ENCODE peak calls at places on chromosomes 4 and X, in six cellular contexts. Z is HepG2, T is A549, S is K562, X is GM12878, U is endothelial cell of umbilical vein. D is an unnamed sample.

GRCh38 chr4:94519019-94519418 is 67.3 kb downstream of the PDLIM5 start:
- DNase-seq in Z (no peak), T (no peak), S (no peak), X (no peak), U (no peak), D (peak)

GRCh38 chrX:3712080-3712869 is 1.2 kb downstream of the PRKX start:
- DNase-seq in Z (no peak), T (no peak), S (peak), X (no peak), U (peak), D (peak)

GRCh38 chr4:17068885-17069284 is 170.4 kb upstream of the LDB2 start:
- DNase-seq in Z (no peak), T (no peak), S (no peak), X (no peak), U (no peak), D (no peak)

GRCh38 chrX:96685205-96686099 is 810 bp downstream of the DIAPH2 start:
- DNase-seq in Z (peak), T (no peak), S (no peak), X (no peak), U (peak), D (peak)

GRCh38 chrX:16745659-16746058 is 26.2 kb downstream of the SYAP1 start:
- DNase-seq in Z (peak), T (no peak), S (no peak), X (no peak), U (no peak), D (no peak)

GRCh38 chrX:16212436-16212835 is 45.2 kb downstream of the MAGEB17 start:
- DNase-seq in Z (peak), T (no peak), S (no peak), X (no peak), U (peak), D (peak)

GRCh38 chr4:11765849-11766453 is 337.3 kb upstream of the HS3ST1 start:
- DNase-seq in Z (peak), T (peak), S (peak), X (no peak), U (peak), D (peak)

GRCh38 chr4:165631912-165632311 is 241.1 kb upstream of the TLL1 start:
- DNase-seq in Z (no peak), T (no peak), S (no peak), X (no peak), U (no peak), D (no peak)

GRCh38 chrX:13955975-13956374 is 73.7 kb downstream of the GEMIN8 start:
- DNase-seq in Z (no peak), T (no peak), S (no peak), X (no peak), U (no peak), D (no peak)

GRCh38 chrX:134006484-134007161 is 21.2 kb upstream of the GPC3 start:
- DNase-seq in Z (peak), T (no peak), S (no peak), X (no peak), U (no peak), D (no peak)

GRCh38 chr4:164301430-164301829 is 452.5 kb upstream of the SMIM31 start:
- DNase-seq in Z (no peak), T (no peak), S (no peak), X (no peak), U (no peak), D (no peak)

GRCh38 chrX:2829066-2829430 is 318 bp downstream of the GYG2 start:
- DNase-seq in Z (no peak), T (no peak), S (peak), X (no peak), U (no peak), D (no peak)

GRCh38 chrX:38636949-38637819 is 75.8 kb downstream of the TSPAN7 start:
- DNase-seq in Z (peak), T (no peak), S (no peak), X (no peak), U (peak), D (no peak)

GRCh38 chr4:177728361-177729152 is 286.3 kb upstream of the AGA start:
- DNase-seq in Z (peak), T (no peak), S (no peak), X (no peak), U (no peak), D (peak)

GRCh38 chrX:2811271-2811670 is 17.5 kb upstream of the GYG2 start:
- DNase-seq in Z (no peak), T (no peak), S (no peak), X (no peak), U (no peak), D (no peak)

GRCh38 chrX:49039598-49040375 is 3.4 kb downstream of the TFE3 start:
- DNase-seq in Z (peak), T (peak), S (peak), X (no peak), U (peak), D (peak)

GRCh38 chr4:73869130-73870055 is at the start of gene CXCL1:
- DNase-seq in Z (no peak), T (peak), S (peak), X (no peak), U (peak), D (peak)

GRCh38 chr4:8403981-8404380 is 36.5 kb downstream of the ACOX3 start:
- DNase-seq in Z (no peak), T (no peak), S (no peak), X (no peak), U (no peak), D (no peak)

GRCh38 chr4:78292336-78292735 is 235.2 kb downstream of the FRAS1 start:
- DNase-seq in Z (no peak), T (no peak), S (no peak), X (no peak), U (no peak), D (no peak)

GRCh38 chr4:78291277-78291676 is 234.2 kb downstream of the FRAS1 start:
- DNase-seq in Z (no peak), T (no peak), S (no peak), X (no peak), U (no peak), D (no peak)

GRCh38 chr4:78286281-78286680 is 229.2 kb downstream of the FRAS1 start:
- DNase-seq in Z (no peak), T (no peak), S (no peak), X (no peak), U (no peak), D (no peak)

GRCh38 chr4:78293348-78293747 is 236.2 kb downstream of the FRAS1 start:
- DNase-seq in Z (no peak), T (no peak), S (no peak), X (no peak), U (no peak), D (no peak)

GRCh38 chr4:78288327-78288726 is 231.2 kb downstream of the FRAS1 start:
- DNase-seq in Z (no peak), T (no peak), S (no peak), X (no peak), U (no peak), D (no peak)
- TF ChIP-seq MYC in Z (no peak), T (no peak), S (no peak), X (no peak), U (no peak), D (no peak)

GRCh38 chr4:141761926-141762325 is 125.5 kb downstream of the IL15 start:
- DNase-seq in Z (no peak), T (no peak), S (no peak), X (no peak), U (no peak), D (no peak)

GRCh38 chr4:141763373-141763772 is 127.0 kb downstream of the IL15 start:
- DNase-seq in Z (no peak), T (no peak), S (no peak), X (no peak), U (peak), D (no peak)

GRCh38 chr4:141759796-141760425 is 123.5 kb downstream of the IL15 start:
- DNase-seq in Z (no peak), T (no peak), S (no peak), X (no peak), U (peak), D (no peak)
- TF ChIP-seq MYC in Z (no peak), T (no peak), S (no peak), X (no peak), U (no peak), D (no peak)

DNA sequence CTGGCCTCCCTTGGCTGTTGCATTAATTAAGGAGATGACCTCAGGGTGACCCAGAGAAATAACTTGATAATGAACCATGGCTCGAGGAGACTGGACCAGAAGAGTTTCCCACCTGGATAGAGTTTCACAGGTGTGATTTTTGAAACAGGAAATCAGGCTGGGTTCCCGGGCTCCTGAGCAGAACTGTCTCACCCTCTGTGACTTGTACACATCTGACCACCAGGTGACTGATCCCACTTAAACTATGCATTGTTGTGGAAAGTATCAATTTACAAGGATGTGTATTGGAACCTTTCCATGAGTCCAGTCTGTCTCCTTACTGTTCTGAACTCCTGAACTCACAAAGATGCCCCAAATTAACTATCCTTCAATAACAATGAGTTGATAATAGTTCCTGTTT is 220.3 kb downstream of the PTTG2 start:
- DNase-seq in Z (no peak), T (no peak), S (no peak), X (no peak), U (peak), D (no peak)
- TF ChIP-seq MYC in Z (no peak), T (no peak), S (no peak), X (no peak), U (no peak), D (no peak)

GRCh38 chr4:109211671-109212070 is 90.8 kb downstream of the COL25A1 start:
- DNase-seq in Z (no peak), T (no peak), S (no peak), X (no peak), U (peak), D (no peak)

GRCh38 chr4:109205186-109205585 is 97.3 kb downstream of the COL25A1 start:
- DNase-seq in Z (no peak), T (no peak), S (no peak), X (no peak), U (no peak), D (no peak)

GRCh38 chr4:109207060-109207459 is 95.4 kb downstream of the COL25A1 start:
- DNase-seq in Z (no peak), T (no peak), S (no peak), X (no peak), U (peak), D (no peak)

GRCh38 chr4:109209647-109210046 is 92.8 kb downstream of the COL25A1 start:
- DNase-seq in Z (no peak), T (no peak), S (no peak), X (no peak), U (no peak), D (no peak)

GRCh38 chr4:109206610-109207009 is 95.8 kb downstream of the COL25A1 start:
- DNase-seq in Z (no peak), T (no peak), S (no peak), X (no peak), U (no peak), D (no peak)
- TF ChIP-seq MYC in Z (no peak), T (no peak), S (no peak), X (no peak), U (no peak), D (no peak)

DNA sequence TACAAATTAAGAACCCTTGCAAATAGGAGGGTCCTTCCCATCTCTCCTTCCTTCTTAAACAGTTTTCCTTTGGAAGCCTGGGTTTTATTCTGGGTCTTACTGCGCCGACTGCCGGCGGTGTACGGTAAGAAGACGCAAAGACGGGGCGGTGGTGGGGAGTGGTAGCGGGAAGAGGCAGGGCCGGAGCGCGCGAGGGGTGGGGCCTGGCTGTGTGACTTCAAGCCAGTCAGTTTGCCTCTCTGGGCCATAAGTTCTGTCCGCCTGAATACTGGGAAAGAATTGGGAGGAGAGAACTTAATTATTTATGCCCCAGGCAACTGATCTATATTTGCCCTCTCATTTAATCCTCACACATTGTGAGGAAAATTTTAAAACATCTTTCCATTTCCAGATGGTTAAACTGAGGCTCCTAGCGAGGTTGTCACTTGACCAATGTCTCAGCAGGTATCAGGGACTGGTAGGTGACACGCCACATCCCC is 726 bp upstream of the KANTR start:
- DNase-seq in Z (peak), T (peak), S (peak), X (no peak), U (peak), D (peak)
- TF ChIP-seq MYC in Z (no peak), T (no peak), S (no peak), X (no peak), U (no peak), D (no peak)

DNA sequence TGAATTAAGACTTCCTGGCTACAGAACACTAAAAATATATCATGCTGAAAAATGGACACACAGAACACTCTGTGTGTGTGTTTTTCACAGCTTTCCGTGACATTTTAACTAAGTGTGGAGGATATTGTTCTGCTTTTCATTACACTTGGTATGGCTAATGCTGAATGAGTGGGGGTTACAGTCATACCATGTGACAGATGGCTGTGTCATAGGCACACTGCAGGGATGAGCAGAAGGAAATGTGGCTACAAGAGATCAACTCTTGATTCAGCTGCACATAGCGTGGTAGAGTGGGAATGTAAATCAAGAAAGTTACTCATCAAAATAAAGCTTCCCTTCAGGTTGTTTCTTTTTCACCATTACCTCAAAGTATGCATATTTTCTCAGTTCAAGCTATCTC is 669.8 kb downstream of the IQCM start:
- DNase-seq in Z (no peak), T (no peak), S (no peak), X (no peak), U (no peak), D (no peak)
- TF ChIP-seq MYC in Z (no peak), T (no peak), S (no peak), X (no peak), U (no peak), D (no peak)

GRCh38 chr4:169341490-169341889 is 70.7 kb upstream of the SH3RF1 start:
- DNase-seq in Z (no peak), T (no peak), S (no peak), X (peak), U (no peak), D (no peak)

GRCh38 chr4:169338246-169338645 is 67.5 kb upstream of the SH3RF1 start:
- DNase-seq in Z (no peak), T (no peak), S (no peak), X (no peak), U (no peak), D (no peak)

GRCh38 chr4:169342159-169342865 is 71.6 kb upstream of the SH3RF1 start:
- DNase-seq in Z (no peak), T (no peak), S (no peak), X (no peak), U (no peak), D (no peak)

GRCh38 chr4:169342906-169343560 is 72.3 kb upstream of the SH3RF1 start:
- DNase-seq in Z (no peak), T (no peak), S (no peak), X (no peak), U (no peak), D (no peak)

DNA sequence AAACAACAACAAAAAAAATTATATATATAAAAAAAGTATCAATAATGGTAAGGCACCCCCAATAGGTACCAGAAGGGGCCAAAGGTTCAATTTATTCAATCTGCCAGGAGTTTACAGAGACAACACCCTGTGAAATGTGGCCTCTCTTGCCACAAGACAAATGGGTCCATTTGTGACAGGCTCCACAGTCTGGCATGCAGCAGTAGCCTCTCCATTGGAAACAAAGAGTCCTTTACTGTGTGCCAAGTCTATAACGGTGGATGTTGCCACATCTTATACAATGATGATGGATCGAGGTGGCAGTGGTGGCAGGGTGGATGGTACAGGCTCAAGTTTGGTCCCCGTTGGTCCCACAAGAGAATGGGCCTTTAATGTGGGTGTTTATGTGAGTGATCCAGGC is 70.1 kb upstream of the SH3RF1 start:
- DNase-seq in Z (no peak), T (no peak), S (no peak), X (no peak), U (no peak), D (no peak)
- TF ChIP-seq MYC in Z (no peak), T (no peak), S (no peak), X (no peak), U (no peak), D (no peak)

GRCh38 chr4:83831588-83831987 is 295.7 kb downstream of the GPAT3 start:
- DNase-seq in Z (no peak), T (no peak), S (no peak), X (no peak), U (no peak), D (no peak)

GRCh38 chr4:83828601-83829000 is 292.7 kb downstream of the GPAT3 start:
- DNase-seq in Z (no peak), T (no peak), S (no peak), X (no peak), U (no peak), D (no peak)

GRCh38 chr4:83833920-83834319 is 298.0 kb downstream of the GPAT3 start:
- DNase-seq in Z (no peak), T (no peak), S (no peak), X (no peak), U (no peak), D (no peak)

DNA sequence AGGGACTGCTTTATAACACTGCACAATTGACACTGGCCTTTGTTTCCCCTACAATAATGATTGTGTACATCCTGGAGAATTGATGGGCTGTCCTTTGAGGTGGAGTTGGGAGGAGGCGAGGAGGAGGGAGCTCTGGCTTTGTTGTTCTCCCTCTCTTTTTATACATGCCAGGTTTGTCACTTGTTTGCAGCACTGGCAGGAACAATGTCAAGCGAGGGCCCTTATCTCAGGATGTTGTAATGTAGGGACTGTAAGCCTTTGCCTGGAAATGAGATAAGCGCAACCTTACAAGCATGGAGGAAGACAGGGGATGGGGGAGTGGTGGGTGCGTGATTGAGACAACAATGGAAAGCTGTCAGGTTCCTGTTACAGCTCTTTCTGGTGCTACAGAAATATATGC is 294.2 kb downstream of the GPAT3 start:
- DNase-seq in Z (no peak), T (no peak), S (no peak), X (no peak), U (peak), D (no peak)
- TF ChIP-seq MYC in Z (no peak), T (no peak), S (no peak), X (no peak), U (no peak), D (no peak)

D was measured in NB4.